ENCODE peak calls at places on chromosomes 6 and 20, in six cellular contexts. One of them, this sample, is unnamed.
A peak's percentile ranks its signal among the peaks of the same experiment; 100 is the strongest.

GRCh38 chr6:145688493-145688905 is 46.8 kb downstream of the EPM2A start:
- DNase-seq in Panc1: no peak
- DNase-seq in HepG2: no peak
- DNase-seq in HCT116: no peak
- DNase-seq in K562: no peak
- DNase-seq in SK-N-SH: no peak
- DNase-seq in this sample: no peak

GRCh38 chr6:33073431-33073871 is at the start of gene HLA-DPA1:
- DNase-seq in HCT116: peak; percentile 8
- DNase-seq in K562: peak; percentile 9
- DNase-seq in HepG2: no peak
- DNase-seq in Panc1: no peak
- DNase-seq in SK-N-SH: peak; percentile 38
- DNase-seq in this sample: no peak

GRCh38 chr6:138406443-138406842 is 2.4 kb downstream of the HEBP2 start:
- DNase-seq in K562: no peak
- DNase-seq in HepG2: no peak
- DNase-seq in SK-N-SH: no peak
- DNase-seq in Panc1: no peak
- DNase-seq in HCT116: no peak
- DNase-seq in this sample: peak; percentile 1

GRCh38 chr6:38215225-38215624 is 395.7 kb downstream of the ZFAND3 start:
- DNase-seq in HepG2: no peak
- DNase-seq in SK-N-SH: no peak
- DNase-seq in HCT116: no peak
- DNase-seq in Panc1: no peak
- DNase-seq in K562: no peak
- DNase-seq in this sample: no peak

GRCh38 chr20:39042279-39043150 is 80.4 kb downstream of the DHX35 start:
- DNase-seq in SK-N-SH: no peak
- DNase-seq in Panc1: no peak
- DNase-seq in K562: no peak
- DNase-seq in HepG2: no peak
- DNase-seq in HCT116: no peak
- DNase-seq in this sample: no peak

GRCh38 chr20:62413896-62414481 is 6.9 kb upstream of the CABLES2 start:
- DNase-seq in K562: no peak
- DNase-seq in HCT116: no peak
- DNase-seq in Panc1: no peak
- DNase-seq in SK-N-SH: peak; percentile 66
- DNase-seq in HepG2: no peak
- DNase-seq in this sample: no peak

GRCh38 chr6:132368916-132369481 is 32.3 kb downstream of the MOXD1 start:
- DNase-seq in K562: no peak
- DNase-seq in SK-N-SH: no peak
- DNase-seq in Panc1: no peak
- DNase-seq in HCT116: no peak
- DNase-seq in HepG2: no peak
- DNase-seq in this sample: no peak

GRCh38 chr6:44176935-44177509 is 18.4 kb downstream of the CAPN11 start:
- DNase-seq in K562: no peak
- DNase-seq in HCT116: no peak
- DNase-seq in HepG2: no peak
- DNase-seq in Panc1: no peak
- DNase-seq in SK-N-SH: no peak
- DNase-seq in this sample: no peak

GRCh38 chr6:17505062-17505476 is 95.0 kb upstream of the FAM8A1 start:
- DNase-seq in HCT116: peak; percentile 27
- DNase-seq in SK-N-SH: peak; percentile 32
- DNase-seq in K562: no peak
- DNase-seq in HepG2: peak; percentile 15
- DNase-seq in Panc1: no peak
- DNase-seq in this sample: no peak

GRCh38 chr20:7770578-7770977 is 169.7 kb downstream of the HAO1 start:
- DNase-seq in HepG2: no peak
- DNase-seq in HCT116: no peak
- DNase-seq in SK-N-SH: no peak
- DNase-seq in Panc1: no peak
- DNase-seq in K562: no peak
- DNase-seq in this sample: no peak

GRCh38 chr20:50506270-50506579 is 4.0 kb upstream of the PTPN1 start:
- DNase-seq in K562: no peak
- DNase-seq in Panc1: no peak
- DNase-seq in HepG2: no peak
- DNase-seq in SK-N-SH: no peak
- DNase-seq in HCT116: no peak
- DNase-seq in this sample: no peak

GRCh38 chr20:62484478-62484877 is 8.7 kb upstream of the GATA5 start:
- DNase-seq in HCT116: no peak
- DNase-seq in HepG2: no peak
- DNase-seq in SK-N-SH: no peak
- DNase-seq in Panc1: no peak
- DNase-seq in K562: no peak
- DNase-seq in this sample: no peak

GRCh38 chr6:17927705-17928104 is 59.7 kb downstream of the KIF13A start:
- DNase-seq in HepG2: no peak
- DNase-seq in Panc1: no peak
- DNase-seq in SK-N-SH: no peak
- DNase-seq in HCT116: no peak
- DNase-seq in K562: no peak
- DNase-seq in this sample: no peak

GRCh38 chr20:10201321-10201870 is 17.2 kb upstream of the SNAP25 start:
- DNase-seq in HepG2: no peak
- DNase-seq in Panc1: no peak
- DNase-seq in K562: no peak
- DNase-seq in SK-N-SH: no peak
- DNase-seq in HCT116: no peak
- DNase-seq in this sample: no peak

GRCh38 chr6:167207527-167207926 is 49.7 kb upstream of the GPR31 start:
- DNase-seq in SK-N-SH: no peak
- DNase-seq in HCT116: no peak
- DNase-seq in Panc1: no peak
- DNase-seq in HepG2: no peak
- DNase-seq in K562: no peak
- DNase-seq in this sample: no peak

GRCh38 chr20:2871111-2871465 is 2.2 kb upstream of the PTPRA start:
- DNase-seq in HCT116: no peak
- DNase-seq in SK-N-SH: no peak
- DNase-seq in Panc1: no peak
- DNase-seq in K562: peak; percentile 65
- DNase-seq in HepG2: no peak
- DNase-seq in this sample: no peak

GRCh38 chr6:107390685-107391084 is 68.7 kb downstream of the PDSS2 start:
- DNase-seq in K562: no peak
- DNase-seq in Panc1: no peak
- DNase-seq in HepG2: no peak
- DNase-seq in SK-N-SH: no peak
- DNase-seq in HCT116: no peak
- DNase-seq in this sample: no peak

GRCh38 chr6:142735182-142735581 is 209.8 kb downstream of the HIVEP2 start:
- DNase-seq in HCT116: no peak
- DNase-seq in SK-N-SH: no peak
- DNase-seq in Panc1: no peak
- DNase-seq in K562: no peak
- DNase-seq in HepG2: no peak
- DNase-seq in this sample: no peak

GRCh38 chr20:45044084-45044573 is 56.8 kb downstream of the KCNS1 start:
- DNase-seq in HCT116: peak; percentile 57
- DNase-seq in K562: peak; percentile 73
- DNase-seq in SK-N-SH: peak; percentile 36
- DNase-seq in HepG2: peak; percentile 82
- DNase-seq in Panc1: peak; percentile 47
- DNase-seq in this sample: peak; percentile 13

GRCh38 chr20:38190166-38190565 is 25.1 kb upstream of the TGM2 start:
- DNase-seq in HCT116: no peak
- DNase-seq in Panc1: no peak
- DNase-seq in HepG2: no peak
- DNase-seq in SK-N-SH: no peak
- DNase-seq in K562: no peak
- DNase-seq in this sample: no peak

GRCh38 chr6:111770263-111771083 is 102.8 kb downstream of the FYN start:
- DNase-seq in HepG2: no peak
- DNase-seq in Panc1: no peak
- DNase-seq in K562: no peak
- DNase-seq in SK-N-SH: no peak
- DNase-seq in HCT116: no peak
- DNase-seq in this sample: no peak
- TF ChIP-seq SIN3A in HepG2: no peak
- TF ChIP-seq SIN3A in Panc1: no peak
- TF ChIP-seq SIN3A in K562: no peak
- TF ChIP-seq SIN3A in SK-N-SH: no peak
- TF ChIP-seq SIN3A in HCT116: no peak
- TF ChIP-seq SIN3A in this sample: no peak

GRCh38 chr6:64145658-64146057 is 510.1 kb downstream of the PHF3 start:
- DNase-seq in K562: no peak
- DNase-seq in HepG2: no peak
- DNase-seq in HCT116: no peak
- DNase-seq in Panc1: no peak
- DNase-seq in SK-N-SH: no peak
- DNase-seq in this sample: no peak

DNA sequence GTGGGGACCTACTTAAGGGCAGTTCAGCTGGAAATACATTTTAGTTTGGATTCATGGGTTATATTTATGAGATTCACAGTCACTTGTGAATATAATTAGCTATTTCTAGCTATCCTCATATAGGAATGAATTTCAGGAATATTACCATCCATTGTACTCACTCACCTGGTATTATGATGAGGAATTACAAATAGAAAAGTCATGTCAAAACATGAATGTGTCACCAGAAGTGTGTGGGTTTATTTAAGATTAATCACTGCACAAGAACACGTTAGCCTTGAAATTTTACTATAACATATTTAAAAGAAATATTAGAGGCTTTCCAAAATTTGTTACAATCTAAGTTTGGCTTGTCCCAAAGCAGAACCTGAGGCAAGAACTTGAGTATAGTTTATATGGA is 510.5 kb downstream of the PHF3 start:
- DNase-seq in K562: no peak
- DNase-seq in Panc1: no peak
- DNase-seq in HepG2: no peak
- DNase-seq in HCT116: no peak
- DNase-seq in SK-N-SH: no peak
- DNase-seq in this sample: no peak
- TF ChIP-seq SIN3A in K562: no peak
- TF ChIP-seq SIN3A in Panc1: no peak
- TF ChIP-seq SIN3A in HepG2: no peak
- TF ChIP-seq SIN3A in HCT116: no peak
- TF ChIP-seq SIN3A in SK-N-SH: no peak
- TF ChIP-seq SIN3A in this sample: no peak

GRCh38 chr6:72617721-72618120 is 4.1 kb upstream of the KCNQ5 start:
- DNase-seq in Panc1: no peak
- DNase-seq in K562: peak; percentile 9
- DNase-seq in HepG2: no peak
- DNase-seq in HCT116: no peak
- DNase-seq in SK-N-SH: no peak
- DNase-seq in this sample: no peak

GRCh38 chr6:72619883-72620696 is 1.8 kb upstream of the KCNQ5 start:
- DNase-seq in SK-N-SH: peak; percentile 64
- DNase-seq in HepG2: no peak
- DNase-seq in HCT116: no peak
- DNase-seq in K562: peak; percentile 81
- DNase-seq in Panc1: no peak
- DNase-seq in this sample: peak; percentile 65

GRCh38 chr6:72620866-72621242 is 1.0 kb upstream of the KCNQ5 start:
- DNase-seq in HepG2: no peak
- DNase-seq in HCT116: no peak
- DNase-seq in K562: no peak
- DNase-seq in Panc1: no peak
- DNase-seq in SK-N-SH: peak; percentile 12
- DNase-seq in this sample: no peak

GRCh38 chr6:72621243-72622093 is at the start of gene KCNQ5:
- DNase-seq in SK-N-SH: peak; percentile 49
- DNase-seq in HepG2: no peak
- DNase-seq in Panc1: no peak
- DNase-seq in HCT116: no peak
- DNase-seq in K562: peak; percentile 39
- DNase-seq in this sample: peak; percentile 66

GRCh38 chr6:72616406-72617015 is 5.4 kb upstream of the KCNQ5 start:
- DNase-seq in HepG2: peak; percentile 6
- DNase-seq in K562: peak; percentile 56
- DNase-seq in SK-N-SH: peak; percentile 34
- DNase-seq in HCT116: no peak
- DNase-seq in Panc1: no peak
- DNase-seq in this sample: no peak
- TF ChIP-seq SIN3A in HepG2: no peak
- TF ChIP-seq SIN3A in K562: no peak
- TF ChIP-seq SIN3A in SK-N-SH: no peak
- TF ChIP-seq SIN3A in HCT116: no peak
- TF ChIP-seq SIN3A in Panc1: no peak
- TF ChIP-seq SIN3A in this sample: no peak

GRCh38 chr20:35087355-35087754 is 5.3 kb downstream of the TRPC4AP start:
- DNase-seq in K562: no peak
- DNase-seq in HCT116: no peak
- DNase-seq in Panc1: no peak
- DNase-seq in SK-N-SH: no peak
- DNase-seq in HepG2: no peak
- DNase-seq in this sample: no peak

GRCh38 chr20:35088231-35088794 is 4.3 kb downstream of the TRPC4AP start:
- DNase-seq in HCT116: no peak
- DNase-seq in K562: no peak
- DNase-seq in HepG2: no peak
- DNase-seq in Panc1: no peak
- DNase-seq in SK-N-SH: no peak
- DNase-seq in this sample: no peak

GRCh38 chr20:35091808-35092523 is 641 bp downstream of the TRPC4AP start:
- DNase-seq in Panc1: no peak
- DNase-seq in SK-N-SH: peak; percentile 38
- DNase-seq in HCT116: no peak
- DNase-seq in HepG2: peak; percentile 44
- DNase-seq in K562: peak; percentile 41
- DNase-seq in this sample: no peak

GRCh38 chr20:35093245-35093884 is 758 bp upstream of the TRPC4AP start:
- DNase-seq in K562: peak; percentile 42
- DNase-seq in HepG2: no peak
- DNase-seq in Panc1: peak; percentile 67
- DNase-seq in SK-N-SH: no peak
- DNase-seq in HCT116: no peak
- DNase-seq in this sample: no peak

DNA sequence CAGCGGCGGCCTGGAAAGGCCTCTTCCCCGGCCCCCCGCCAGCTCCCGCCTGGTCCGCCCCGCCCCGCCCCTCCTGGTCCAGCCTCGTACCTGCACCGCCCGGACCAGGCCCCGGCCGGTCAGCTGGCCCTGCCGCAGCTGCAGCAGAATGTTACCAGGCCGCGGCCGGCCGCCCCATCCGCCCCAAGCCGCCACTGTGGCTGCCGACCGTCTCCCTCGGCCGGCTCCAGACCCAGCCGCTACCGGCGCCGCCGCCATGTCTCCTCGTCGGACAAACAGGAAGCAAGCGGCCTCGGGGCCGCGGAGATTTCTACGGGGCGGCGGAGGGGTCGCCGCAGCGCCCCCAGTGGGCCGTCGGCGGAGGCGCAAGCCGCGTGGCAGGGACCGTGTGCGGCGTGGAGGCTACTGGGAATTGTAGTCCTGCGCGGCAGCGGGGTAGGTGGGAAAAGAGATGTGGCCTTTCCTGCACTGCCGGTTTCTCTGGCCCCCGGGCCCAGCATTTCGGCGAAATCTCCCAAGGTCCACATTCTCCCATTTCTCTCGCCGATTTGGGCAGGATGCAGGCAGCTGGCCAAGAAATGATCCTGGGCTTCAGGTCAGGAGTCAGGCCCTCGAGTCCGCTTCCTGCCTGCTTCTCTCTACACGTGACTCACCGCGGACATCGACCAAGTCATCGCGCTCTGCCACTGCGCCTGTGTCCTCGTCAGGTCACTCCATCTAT is at the start of gene TRPC4AP:
- DNase-seq in K562: peak; percentile 94
- DNase-seq in Panc1: peak; percentile 75
- DNase-seq in SK-N-SH: peak; percentile 94
- DNase-seq in HepG2: peak; percentile 92
- DNase-seq in HCT116: peak; percentile 76
- DNase-seq in this sample: peak; percentile 75
- TF ChIP-seq SIN3A in K562: peak; percentile 58
- TF ChIP-seq SIN3A in Panc1: peak; percentile 95
- TF ChIP-seq SIN3A in SK-N-SH: peak; percentile 93
- TF ChIP-seq SIN3A in HepG2: peak; percentile 96
- TF ChIP-seq SIN3A in HCT116: peak; percentile 66
- TF ChIP-seq SIN3A in this sample: peak; percentile 84

This sample was measured in H1.